ENCODE peak calls at places on chromosomes 12 and 14, in five cellular contexts. F is hippocampal formation, R is cardiac fibroblast, W is T-helper 9 cell, C is NCI-H1092. D is an unnamed sample.

GRCh38 chr14:90419200-90419599 is 22.4 kb downstream of the CALM1 start:
- DNase-seq in F (peak), R (peak), W (no peak), C (no peak), D (no peak)

GRCh38 chr12:52232233-52232915 is 669 bp upstream of the KRT7 start:
- DNase-seq in F (no peak), R (no peak), W (no peak), C (no peak), D (no peak)

GRCh38 chr12:132490481-132491348 is 764 bp downstream of the FBRSL1 start:
- DNase-seq in F (no peak), R (peak), W (no peak), C (no peak), D (no peak)

GRCh38 chr12:18808221-18808620 is 70.3 kb downstream of the CAPZA3 start:
- DNase-seq in F (no peak), R (no peak), W (no peak), C (no peak), D (no peak)

GRCh38 chr12:93339695-93340094 is 38.0 kb upstream of the NUDT4 start:
- DNase-seq in F (no peak), R (no peak), W (no peak), C (no peak), D (no peak)

GRCh38 chr14:64704743-64705405 is 650 bp downstream of the PLEKHG3 start:
- DNase-seq in F (no peak), R (no peak), W (no peak), C (no peak), D (no peak)

GRCh38 chr12:58269476-58269875 is 328.1 kb downstream of the ATP23 start:
- DNase-seq in F (no peak), R (no peak), W (no peak), C (no peak), D (no peak)

GRCh38 chr12:663293-663871 is at the start of gene NINJ2:
- DNase-seq in F (peak), R (no peak), W (no peak), C (no peak), D (no peak)

GRCh38 chr12:123160801-123161487 is 10.1 kb upstream of the PITPNM2 start:
- DNase-seq in F (no peak), R (peak), W (no peak), C (no peak), D (no peak)

GRCh38 chr14:53969326-53969725 is 12.7 kb upstream of the BMP4 start:
- DNase-seq in F (no peak), R (no peak), W (no peak), C (no peak), D (no peak)

GRCh38 chr14:24334431-24335271 is at the start of gene ADCY4:
- DNase-seq in F (no peak), R (peak), W (peak), C (no peak), D (no peak)

GRCh38 chr14:56487761-56488160 is 91.8 kb upstream of the TMEM260 start:
- DNase-seq in F (no peak), R (peak), W (no peak), C (no peak), D (no peak)

GRCh38 chr14:99541677-99542470 is 60.7 kb downstream of the CCNK start:
- DNase-seq in F (no peak), R (no peak), W (no peak), C (no peak), D (no peak)

GRCh38 chr12:131676544-131676943 is 34.3 kb upstream of the SFSWAP start:
- DNase-seq in F (no peak), R (no peak), W (no peak), C (no peak), D (no peak)

GRCh38 chr12:116160196-116160595 is 117.3 kb downstream of the MED13L start:
- DNase-seq in F (no peak), R (peak), W (no peak), C (no peak), D (no peak)

GRCh38 chr14:77076118-77076631 is 21.9 kb upstream of the CIPC start:
- DNase-seq in F (no peak), R (peak), W (no peak), C (no peak), D (no peak)

GRCh38 chr12:48027183-48028002 is 23.1 kb upstream of the COL2A1 start:
- DNase-seq in F (no peak), R (no peak), W (no peak), C (no peak), D (no peak)

GRCh38 chr12:116339062-116339461 is 61.6 kb upstream of the MED13L start:
- DNase-seq in F (no peak), R (no peak), W (no peak), C (no peak), D (no peak)

GRCh38 chr12:24746021-24746671 is 202.8 kb downstream of the BCAT1 start:
- DNase-seq in F (no peak), R (no peak), W (no peak), C (no peak), D (no peak)

GRCh38 chr14:45699451-45699850 is 446.4 kb upstream of the MIS18BP1 start:
- DNase-seq in F (no peak), R (no peak), W (no peak), C (no peak), D (no peak)

GRCh38 chr12:51392556-51393237 is 1.5 kb upstream of the GALNT6 start:
- DNase-seq in F (no peak), R (peak), W (no peak), C (no peak), D (no peak)

GRCh38 chr12:51320695-51321320 is 3.2 kb downstream of the BIN2 start:
- DNase-seq in F (no peak), R (peak), W (no peak), C (no peak), D (no peak)

GRCh38 chr14:103127356-103127755 is 4.1 kb downstream of the TNFAIP2 start:
- DNase-seq in F (no peak), R (no peak), W (no peak), C (no peak), D (no peak)

GRCh38 chr12:14111230-14111865 is 129.9 kb upstream of the GRIN2B start:
- DNase-seq in F (no peak), R (no peak), W (no peak), C (no peak), D (peak)

GRCh38 chr12:77625441-77625840 is 205.3 kb upstream of the NAV3 start:
- DNase-seq in F (no peak), R (peak), W (no peak), C (no peak), D (no peak)

GRCh38 chr12:79818856-79819255 is 116.0 kb downstream of the PPP1R12A start:
- DNase-seq in F (no peak), R (peak), W (no peak), C (no peak), D (no peak)

GRCh38 chr12:76375939-76376338 is 27.7 kb upstream of the BBS10 start:
- DNase-seq in F (no peak), R (peak), W (no peak), C (no peak), D (no peak)

D was measured in iPS DF 6.9.